ENCODE peak calls at places on chromosomes 16 and 17, in eight cellular contexts. One of them, this sample, is unnamed. For H3K9me3, the result is how much of the 10 kb centered on the place peaks cover.

GRCh38 chr16:51636913-51637743 is 486.1 kb upstream of the SALL1 start:
- DNase-seq in PC-9: no peak
- DNase-seq in tibial nerve: no peak
- DNase-seq in CD4-positive, CD25-positive, alpha-beta regulatory T cell: no peak
- DNase-seq in fibroblast of lung: no peak
- DNase-seq in CD8-positive, alpha-beta T cell: no peak
- DNase-seq in HAP-1: peak
- DNase-seq in BE2C: no peak
- DNase-seq in this sample: no peak

GRCh38 chr16:50450957-50451356 is 82.2 kb upstream of the BRD7 start:
- DNase-seq in PC-9: no peak
- DNase-seq in tibial nerve: no peak
- DNase-seq in CD4-positive, CD25-positive, alpha-beta regulatory T cell: no peak
- DNase-seq in fibroblast of lung: no peak
- DNase-seq in CD8-positive, alpha-beta T cell: no peak
- DNase-seq in HAP-1: no peak
- DNase-seq in BE2C: no peak
- DNase-seq in this sample: no peak

GRCh38 chr16:85897384-85897783 is 1.6 kb upstream of the IRF8 start:
- DNase-seq in PC-9: no peak
- DNase-seq in tibial nerve: no peak
- DNase-seq in CD4-positive, CD25-positive, alpha-beta regulatory T cell: no peak
- DNase-seq in fibroblast of lung: no peak
- DNase-seq in CD8-positive, alpha-beta T cell: no peak
- DNase-seq in HAP-1: no peak
- DNase-seq in BE2C: no peak
- DNase-seq in this sample: no peak

GRCh38 chr16:56388209-56388608 is 37.1 kb downstream of the AMFR start:
- DNase-seq in PC-9: no peak
- DNase-seq in tibial nerve: no peak
- DNase-seq in CD4-positive, CD25-positive, alpha-beta regulatory T cell: no peak
- DNase-seq in fibroblast of lung: peak
- DNase-seq in CD8-positive, alpha-beta T cell: no peak
- DNase-seq in HAP-1: no peak
- DNase-seq in BE2C: no peak
- DNase-seq in this sample: no peak

GRCh38 chr17:38709104-38709820 is 4.2 kb downstream of the MLLT6 start:
- DNase-seq in PC-9: no peak
- DNase-seq in tibial nerve: no peak
- DNase-seq in CD4-positive, CD25-positive, alpha-beta regulatory T cell: no peak
- DNase-seq in fibroblast of lung: no peak
- DNase-seq in CD8-positive, alpha-beta T cell: no peak
- DNase-seq in HAP-1: no peak
- DNase-seq in BE2C: no peak
- DNase-seq in this sample: no peak

GRCh38 chr17:72101526-72101925 is 19.3 kb upstream of the SOX9 start:
- DNase-seq in PC-9: no peak
- DNase-seq in tibial nerve: no peak
- DNase-seq in CD4-positive, CD25-positive, alpha-beta regulatory T cell: no peak
- DNase-seq in fibroblast of lung: no peak
- DNase-seq in CD8-positive, alpha-beta T cell: no peak
- DNase-seq in HAP-1: no peak
- DNase-seq in BE2C: no peak
- DNase-seq in this sample: no peak

GRCh38 chr17:18197535-18198194 is 14.0 kb downstream of the ALKBH5 start:
- DNase-seq in PC-9: no peak
- DNase-seq in tibial nerve: no peak
- DNase-seq in CD4-positive, CD25-positive, alpha-beta regulatory T cell: no peak
- DNase-seq in fibroblast of lung: no peak
- DNase-seq in CD8-positive, alpha-beta T cell: no peak
- DNase-seq in HAP-1: no peak
- DNase-seq in BE2C: no peak
- DNase-seq in this sample: no peak

GRCh38 chr17:44828919-44829557 is 1.0 kb downstream of the GJC1 start:
- DNase-seq in PC-9: no peak
- DNase-seq in tibial nerve: no peak
- DNase-seq in CD4-positive, CD25-positive, alpha-beta regulatory T cell: no peak
- DNase-seq in fibroblast of lung: peak
- DNase-seq in CD8-positive, alpha-beta T cell: no peak
- DNase-seq in HAP-1: peak
- DNase-seq in BE2C: no peak
- DNase-seq in this sample: no peak

GRCh38 chr16:11990672-11991390 is 14.3 kb downstream of the SNX29 start:
- DNase-seq in PC-9: no peak
- DNase-seq in tibial nerve: no peak
- DNase-seq in CD4-positive, CD25-positive, alpha-beta regulatory T cell: no peak
- DNase-seq in fibroblast of lung: no peak
- DNase-seq in CD8-positive, alpha-beta T cell: no peak
- DNase-seq in HAP-1: no peak
- DNase-seq in BE2C: no peak
- DNase-seq in this sample: no peak

GRCh38 chr16:22004321-22004720 is 3.4 kb upstream of the PDZD9 start:
- DNase-seq in PC-9: no peak
- DNase-seq in tibial nerve: no peak
- DNase-seq in CD4-positive, CD25-positive, alpha-beta regulatory T cell: no peak
- DNase-seq in fibroblast of lung: no peak
- DNase-seq in CD8-positive, alpha-beta T cell: no peak
- DNase-seq in HAP-1: no peak
- DNase-seq in BE2C: no peak
- DNase-seq in this sample: no peak

GRCh38 chr17:82003411-82004381 is 19.0 kb downstream of the CENPX start:
- DNase-seq in PC-9: peak
- DNase-seq in tibial nerve: peak
- DNase-seq in CD4-positive, CD25-positive, alpha-beta regulatory T cell: no peak
- DNase-seq in fibroblast of lung: peak
- DNase-seq in CD8-positive, alpha-beta T cell: no peak
- DNase-seq in HAP-1: no peak
- DNase-seq in BE2C: peak
- DNase-seq in this sample: peak

GRCh38 chr17:44170499-44171201 is at the start of gene ASB16:
- DNase-seq in PC-9: no peak
- DNase-seq in tibial nerve: no peak
- DNase-seq in CD4-positive, CD25-positive, alpha-beta regulatory T cell: no peak
- DNase-seq in fibroblast of lung: peak
- DNase-seq in CD8-positive, alpha-beta T cell: no peak
- DNase-seq in HAP-1: no peak
- DNase-seq in BE2C: peak
- DNase-seq in this sample: peak

GRCh38 chr16:789451-789850 is 1.0 kb downstream of the CHTF18 start:
- DNase-seq in PC-9: no peak
- DNase-seq in tibial nerve: no peak
- DNase-seq in CD4-positive, CD25-positive, alpha-beta regulatory T cell: no peak
- DNase-seq in fibroblast of lung: no peak
- DNase-seq in CD8-positive, alpha-beta T cell: no peak
- DNase-seq in HAP-1: no peak
- DNase-seq in BE2C: no peak
- DNase-seq in this sample: no peak
- H3K4me3 ChIP-seq in PC-9: peak
- H3K4me3 ChIP-seq in tibial nerve: no peak
- H3K4me3 ChIP-seq in CD4-positive, CD25-positive, alpha-beta regulatory T cell: no peak
- H3K4me3 ChIP-seq in fibroblast of lung: no peak
- H3K4me3 ChIP-seq in CD8-positive, alpha-beta T cell: no peak
- H3K4me3 ChIP-seq in HAP-1: peak
- H3K4me3 ChIP-seq in BE2C: peak
- H3K4me3 ChIP-seq in this sample: no peak

DNA sequence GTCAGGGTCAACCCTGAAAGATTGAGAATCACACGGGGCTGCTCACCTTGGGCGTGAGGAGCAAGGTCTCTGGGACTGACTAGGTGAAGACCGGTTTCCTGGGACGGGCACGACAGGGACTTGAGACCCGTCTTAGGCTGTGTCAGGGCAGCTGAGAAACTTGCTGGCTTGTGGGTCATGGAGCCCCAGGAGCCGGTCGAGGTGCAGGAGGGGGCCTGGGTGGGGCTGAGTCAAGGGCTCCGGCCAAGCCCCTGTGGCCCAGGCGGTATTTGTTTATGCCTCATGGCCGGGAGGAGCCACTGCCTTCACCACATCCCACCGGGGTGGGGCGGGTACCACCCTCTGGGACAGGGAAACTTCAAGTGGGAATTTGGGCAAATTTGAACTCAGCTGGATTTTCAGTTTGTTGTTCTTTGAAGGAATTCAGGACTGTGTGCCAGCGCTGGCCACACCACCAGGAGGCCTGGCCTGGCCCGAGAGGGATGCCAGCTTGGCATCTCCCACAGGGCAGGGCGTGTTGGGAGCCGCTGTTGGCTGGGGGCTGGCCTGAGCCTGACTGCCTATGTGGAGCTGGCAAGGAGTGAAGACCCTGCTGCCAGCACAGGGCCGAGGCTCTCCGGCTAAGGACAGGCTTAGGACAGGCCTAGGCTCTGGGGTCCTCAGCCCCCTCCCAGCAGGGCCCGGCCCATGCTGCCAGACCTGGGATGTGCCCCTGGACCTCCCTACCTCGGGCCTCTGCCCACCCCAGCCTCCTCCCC is 116.1 kb downstream of the METRNL start:
- DNase-seq in PC-9: no peak
- DNase-seq in tibial nerve: peak
- DNase-seq in CD4-positive, CD25-positive, alpha-beta regulatory T cell: no peak
- DNase-seq in fibroblast of lung: peak
- DNase-seq in CD8-positive, alpha-beta T cell: no peak
- DNase-seq in HAP-1: no peak
- DNase-seq in BE2C: peak
- DNase-seq in this sample: peak
- H3K9me3 ChIP-seq in PC-9: under half
- H3K9me3 ChIP-seq in tibial nerve: under half
- H3K9me3 ChIP-seq in CD4-positive, CD25-positive, alpha-beta regulatory T cell: under half
- H3K9me3 ChIP-seq in fibroblast of lung: under half
- H3K9me3 ChIP-seq in CD8-positive, alpha-beta T cell: under half
- H3K9me3 ChIP-seq in HAP-1: under half
- H3K9me3 ChIP-seq in BE2C: under half
- H3K9me3 ChIP-seq in this sample: under half

GRCh38 chr16:30569746-30570325 is 1.7 kb downstream of the ZNF688 start:
- DNase-seq in PC-9: no peak
- DNase-seq in tibial nerve: no peak
- DNase-seq in CD4-positive, CD25-positive, alpha-beta regulatory T cell: no peak
- DNase-seq in fibroblast of lung: no peak
- DNase-seq in CD8-positive, alpha-beta T cell: no peak
- DNase-seq in HAP-1: no peak
- DNase-seq in BE2C: no peak
- DNase-seq in this sample: no peak
- H3K4me3 ChIP-seq in PC-9: no peak
- H3K4me3 ChIP-seq in tibial nerve: no peak
- H3K4me3 ChIP-seq in CD4-positive, CD25-positive, alpha-beta regulatory T cell: no peak
- H3K4me3 ChIP-seq in fibroblast of lung: no peak
- H3K4me3 ChIP-seq in CD8-positive, alpha-beta T cell: no peak
- H3K4me3 ChIP-seq in HAP-1: no peak
- H3K4me3 ChIP-seq in BE2C: no peak
- H3K4me3 ChIP-seq in this sample: no peak

DNA sequence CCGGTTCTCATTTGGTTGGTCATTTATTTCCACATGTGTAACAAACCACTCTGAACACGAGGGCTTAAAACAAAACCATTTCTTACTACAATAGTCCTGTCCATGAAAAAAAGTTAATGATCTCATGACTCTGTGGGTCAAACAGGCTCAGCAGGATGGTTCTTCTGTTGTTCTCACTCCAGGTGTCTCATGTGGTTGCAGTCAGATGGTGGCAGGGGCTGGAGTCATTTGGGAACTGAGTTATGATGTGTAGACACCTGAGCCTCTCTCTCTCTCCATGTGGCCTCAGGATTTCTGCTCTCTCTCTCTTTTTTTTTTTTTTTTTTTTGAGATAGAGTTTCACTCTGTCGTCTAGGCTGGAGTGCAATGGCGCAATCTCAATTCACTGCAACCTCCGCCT is 55.4 kb downstream of the RTN4RL1 start:
- DNase-seq in PC-9: peak
- DNase-seq in tibial nerve: no peak
- DNase-seq in CD4-positive, CD25-positive, alpha-beta regulatory T cell: no peak
- DNase-seq in fibroblast of lung: no peak
- DNase-seq in CD8-positive, alpha-beta T cell: no peak
- DNase-seq in HAP-1: no peak
- DNase-seq in BE2C: no peak
- DNase-seq in this sample: no peak
- H3K9me3 ChIP-seq in PC-9: under half
- H3K9me3 ChIP-seq in tibial nerve: under half
- H3K9me3 ChIP-seq in CD4-positive, CD25-positive, alpha-beta regulatory T cell: under half
- H3K9me3 ChIP-seq in fibroblast of lung: under half
- H3K9me3 ChIP-seq in CD8-positive, alpha-beta T cell: under half
- H3K9me3 ChIP-seq in HAP-1: under half
- H3K9me3 ChIP-seq in BE2C: under half
- H3K9me3 ChIP-seq in this sample: under half

DNA sequence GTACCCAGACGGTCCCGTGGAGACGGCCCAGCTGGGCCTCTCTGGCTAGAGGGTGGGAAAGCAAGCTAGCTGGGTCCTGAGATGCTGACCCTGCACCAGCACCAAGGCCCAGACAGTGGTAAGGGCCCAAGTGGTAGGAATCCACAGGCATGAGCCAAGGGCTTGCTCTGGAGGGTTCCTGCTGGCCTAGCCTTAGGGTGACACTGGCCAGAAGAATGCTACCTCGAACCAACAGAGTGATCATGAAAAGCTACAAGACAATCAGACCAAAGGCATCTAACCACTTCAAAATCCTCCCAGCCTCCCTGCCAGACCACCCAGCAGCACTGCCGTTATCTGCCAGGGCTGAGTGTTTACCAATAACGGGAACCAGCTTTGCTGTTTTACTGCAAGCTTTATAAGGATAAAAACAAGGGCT is 13.2 kb downstream of the HIC1 start:
- DNase-seq in PC-9: no peak
- DNase-seq in tibial nerve: no peak
- DNase-seq in CD4-positive, CD25-positive, alpha-beta regulatory T cell: no peak
- DNase-seq in fibroblast of lung: peak
- DNase-seq in CD8-positive, alpha-beta T cell: no peak
- DNase-seq in HAP-1: no peak
- DNase-seq in BE2C: no peak
- DNase-seq in this sample: peak
- H3K4me3 ChIP-seq in PC-9: no peak
- H3K4me3 ChIP-seq in tibial nerve: no peak
- H3K4me3 ChIP-seq in CD4-positive, CD25-positive, alpha-beta regulatory T cell: no peak
- H3K4me3 ChIP-seq in fibroblast of lung: no peak
- H3K4me3 ChIP-seq in CD8-positive, alpha-beta T cell: no peak
- H3K4me3 ChIP-seq in HAP-1: no peak
- H3K4me3 ChIP-seq in BE2C: no peak
- H3K4me3 ChIP-seq in this sample: no peak

This sample was measured in aorta.